ENCODE peak calls at places on chromosomes 4 and X, in ten cellular contexts. One of them, this sample, is unnamed.

GRCh38 chrX:2447484-2447883 is 53.3 kb downstream of the DHRSX start:
- DNase-seq in MM.1S: no peak
- DNase-seq in kidney: no peak
- DNase-seq in lower lobe of right lung: peak
- DNase-seq in testis: no peak
- DNase-seq in WERI-Rb-1: no peak
- DNase-seq in fibroblast of lung: no peak
- DNase-seq in mammary epithelial cell: no peak
- DNase-seq in esophagus muscularis mucosa: no peak
- DNase-seq in AG04450: no peak
- DNase-seq in this sample: no peak

GRCh38 chrX:14758029-14758491 is 114.8 kb downstream of the FANCB start:
- DNase-seq in MM.1S: no peak
- DNase-seq in kidney: no peak
- DNase-seq in lower lobe of right lung: no peak
- DNase-seq in testis: no peak
- DNase-seq in WERI-Rb-1: no peak
- DNase-seq in fibroblast of lung: no peak
- DNase-seq in mammary epithelial cell: no peak
- DNase-seq in esophagus muscularis mucosa: no peak
- DNase-seq in AG04450: no peak
- DNase-seq in this sample: no peak

GRCh38 chrX:48695524-48695875 is 1.0 kb upstream of the SUV39H1 start:
- DNase-seq in MM.1S: peak
- DNase-seq in kidney: no peak
- DNase-seq in lower lobe of right lung: no peak
- DNase-seq in testis: no peak
- DNase-seq in WERI-Rb-1: peak
- DNase-seq in fibroblast of lung: no peak
- DNase-seq in mammary epithelial cell: peak
- DNase-seq in esophagus muscularis mucosa: no peak
- DNase-seq in AG04450: no peak
- DNase-seq in this sample: no peak

GRCh38 chr4:16027626-16028025 is 56.2 kb downstream of the PROM1 start:
- DNase-seq in MM.1S: no peak
- DNase-seq in kidney: no peak
- DNase-seq in lower lobe of right lung: no peak
- DNase-seq in testis: no peak
- DNase-seq in WERI-Rb-1: no peak
- DNase-seq in fibroblast of lung: peak
- DNase-seq in mammary epithelial cell: no peak
- DNase-seq in esophagus muscularis mucosa: no peak
- DNase-seq in AG04450: no peak
- DNase-seq in this sample: no peak

GRCh38 chrX:136260801-136261200 is 9.6 kb upstream of the MAP7D3 start:
- DNase-seq in MM.1S: no peak
- DNase-seq in kidney: no peak
- DNase-seq in lower lobe of right lung: no peak
- DNase-seq in testis: no peak
- DNase-seq in WERI-Rb-1: no peak
- DNase-seq in fibroblast of lung: peak
- DNase-seq in mammary epithelial cell: no peak
- DNase-seq in esophagus muscularis mucosa: no peak
- DNase-seq in AG04450: peak
- DNase-seq in this sample: no peak

GRCh38 chrX:117998171-117998570 is 118.4 kb downstream of the KLHL13 start:
- DNase-seq in MM.1S: no peak
- DNase-seq in kidney: no peak
- DNase-seq in lower lobe of right lung: no peak
- DNase-seq in testis: no peak
- DNase-seq in WERI-Rb-1: no peak
- DNase-seq in fibroblast of lung: no peak
- DNase-seq in mammary epithelial cell: no peak
- DNase-seq in esophagus muscularis mucosa: no peak
- DNase-seq in AG04450: no peak
- DNase-seq in this sample: no peak

GRCh38 chr4:22483551-22483981 is 32.3 kb downstream of the ADGRA3 start:
- DNase-seq in MM.1S: no peak
- DNase-seq in kidney: no peak
- DNase-seq in lower lobe of right lung: no peak
- DNase-seq in testis: no peak
- DNase-seq in WERI-Rb-1: no peak
- DNase-seq in fibroblast of lung: peak
- DNase-seq in mammary epithelial cell: peak
- DNase-seq in esophagus muscularis mucosa: no peak
- DNase-seq in AG04450: peak
- DNase-seq in this sample: no peak

GRCh38 chr4:166538491-166539005 is 665.5 kb downstream of the TLL1 start:
- DNase-seq in MM.1S: no peak
- DNase-seq in kidney: no peak
- DNase-seq in lower lobe of right lung: no peak
- DNase-seq in testis: no peak
- DNase-seq in WERI-Rb-1: no peak
- DNase-seq in fibroblast of lung: no peak
- DNase-seq in mammary epithelial cell: peak
- DNase-seq in esophagus muscularis mucosa: no peak
- DNase-seq in AG04450: no peak
- DNase-seq in this sample: no peak

GRCh38 chr4:139300431-139301142 is 718 bp upstream of the NAA15 start:
- DNase-seq in MM.1S: no peak
- DNase-seq in kidney: no peak
- DNase-seq in lower lobe of right lung: no peak
- DNase-seq in testis: no peak
- DNase-seq in WERI-Rb-1: no peak
- DNase-seq in fibroblast of lung: peak
- DNase-seq in mammary epithelial cell: peak
- DNase-seq in esophagus muscularis mucosa: no peak
- DNase-seq in AG04450: no peak
- DNase-seq in this sample: no peak

GRCh38 chrX:21757960-21758359 is at the start of gene SMPX:
- DNase-seq in MM.1S: no peak
- DNase-seq in kidney: no peak
- DNase-seq in lower lobe of right lung: no peak
- DNase-seq in testis: no peak
- DNase-seq in WERI-Rb-1: no peak
- DNase-seq in fibroblast of lung: no peak
- DNase-seq in mammary epithelial cell: no peak
- DNase-seq in esophagus muscularis mucosa: no peak
- DNase-seq in AG04450: no peak
- DNase-seq in this sample: no peak

GRCh38 chr4:39568805-39569204 is 41.6 kb upstream of the UGDH start:
- DNase-seq in MM.1S: peak
- DNase-seq in kidney: no peak
- DNase-seq in lower lobe of right lung: no peak
- DNase-seq in testis: no peak
- DNase-seq in WERI-Rb-1: no peak
- DNase-seq in fibroblast of lung: no peak
- DNase-seq in mammary epithelial cell: peak
- DNase-seq in esophagus muscularis mucosa: no peak
- DNase-seq in AG04450: no peak
- DNase-seq in this sample: peak

DNA sequence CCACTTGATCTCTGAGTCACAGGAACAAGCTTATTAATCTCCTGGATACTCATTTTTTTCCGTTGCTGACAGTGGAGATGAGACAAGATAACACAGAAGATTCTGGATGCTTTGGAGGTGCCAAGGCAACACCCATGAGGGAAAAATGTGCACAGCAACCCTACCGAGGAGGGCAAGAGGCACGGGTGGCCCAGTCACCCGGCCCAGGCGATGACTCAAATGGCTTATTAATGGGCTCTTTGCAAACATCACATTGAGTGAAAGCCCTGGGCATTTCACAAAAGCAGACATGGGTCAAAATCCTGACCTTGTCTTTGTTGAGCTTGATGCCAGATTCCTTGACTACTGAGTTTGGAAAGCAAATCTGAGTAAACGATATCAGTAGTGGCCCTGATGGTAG is 315.1 kb downstream of the STK32B start:
- DNase-seq in MM.1S: no peak
- DNase-seq in kidney: no peak
- DNase-seq in lower lobe of right lung: no peak
- DNase-seq in testis: no peak
- DNase-seq in WERI-Rb-1: no peak
- DNase-seq in fibroblast of lung: no peak
- DNase-seq in mammary epithelial cell: peak
- DNase-seq in esophagus muscularis mucosa: no peak
- DNase-seq in AG04450: no peak
- DNase-seq in this sample: peak
- H3K27ac ChIP-seq in MM.1S: no peak
- H3K27ac ChIP-seq in kidney: no peak
- H3K27ac ChIP-seq in lower lobe of right lung: no peak
- H3K27ac ChIP-seq in testis: no peak
- H3K27ac ChIP-seq in WERI-Rb-1: no peak
- H3K27ac ChIP-seq in fibroblast of lung: no peak
- H3K27ac ChIP-seq in mammary epithelial cell: peak
- H3K27ac ChIP-seq in esophagus muscularis mucosa: no peak
- H3K27ac ChIP-seq in AG04450: no peak
- H3K27ac ChIP-seq in this sample: peak

DNA sequence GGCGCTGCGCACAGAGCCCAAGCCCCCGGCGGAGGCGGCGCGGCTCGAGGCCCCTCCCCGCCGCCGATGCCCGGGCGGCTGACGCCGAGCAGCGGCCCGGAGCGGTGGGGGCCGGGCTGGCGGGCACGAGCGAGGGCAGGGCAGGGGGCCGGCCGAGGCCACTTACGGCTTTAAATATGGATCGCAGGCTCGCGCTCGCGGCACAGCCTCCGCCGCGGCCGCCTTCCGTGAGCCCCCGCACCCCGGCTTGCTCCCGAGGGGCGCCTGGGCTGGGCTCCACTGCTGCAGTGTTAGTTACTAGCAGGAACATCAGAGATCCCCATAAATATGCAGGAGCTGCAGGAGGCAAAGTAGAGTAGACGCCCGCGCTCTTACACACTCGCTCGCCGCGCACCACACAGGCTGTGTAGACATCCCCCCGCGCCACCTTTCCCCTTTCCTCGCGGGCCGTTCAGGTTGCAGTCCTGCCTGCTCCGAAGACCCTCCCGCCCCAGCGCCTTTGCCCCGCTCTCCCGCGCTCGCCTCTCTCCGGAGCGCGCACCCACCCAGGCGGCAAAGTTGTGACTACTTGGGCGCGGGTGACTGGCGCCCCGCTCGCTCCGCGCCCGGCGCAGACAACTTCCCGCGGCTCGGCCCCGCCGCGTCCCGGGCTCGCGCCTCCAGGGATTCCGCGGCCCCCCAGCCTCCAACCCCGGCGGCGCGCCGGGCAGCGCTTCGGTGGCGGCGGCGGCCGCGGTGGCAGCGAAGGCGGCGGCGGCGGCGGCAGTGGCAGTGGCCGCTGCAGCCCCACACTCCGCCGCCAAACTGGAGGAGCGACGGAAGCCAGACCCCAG is 152.0 kb upstream of the SLC4A4 start:
- DNase-seq in MM.1S: peak
- DNase-seq in kidney: peak
- DNase-seq in lower lobe of right lung: peak
- DNase-seq in testis: peak
- DNase-seq in WERI-Rb-1: peak
- DNase-seq in fibroblast of lung: peak
- DNase-seq in mammary epithelial cell: peak
- DNase-seq in esophagus muscularis mucosa: no peak
- DNase-seq in AG04450: no peak
- DNase-seq in this sample: no peak
- H3K27ac ChIP-seq in MM.1S: no peak
- H3K27ac ChIP-seq in kidney: no peak
- H3K27ac ChIP-seq in lower lobe of right lung: peak
- H3K27ac ChIP-seq in testis: peak
- H3K27ac ChIP-seq in WERI-Rb-1: no peak
- H3K27ac ChIP-seq in fibroblast of lung: peak
- H3K27ac ChIP-seq in mammary epithelial cell: no peak
- H3K27ac ChIP-seq in esophagus muscularis mucosa: peak
- H3K27ac ChIP-seq in AG04450: peak
- H3K27ac ChIP-seq in this sample: no peak

GRCh38 chr4:53098681-53099121 is 236.6 kb downstream of the RASL11B start:
- DNase-seq in MM.1S: no peak
- DNase-seq in kidney: no peak
- DNase-seq in lower lobe of right lung: no peak
- DNase-seq in testis: no peak
- DNase-seq in WERI-Rb-1: no peak
- DNase-seq in fibroblast of lung: peak
- DNase-seq in mammary epithelial cell: peak
- DNase-seq in esophagus muscularis mucosa: no peak
- DNase-seq in AG04450: peak
- DNase-seq in this sample: peak
- H3K27ac ChIP-seq in MM.1S: no peak
- H3K27ac ChIP-seq in kidney: no peak
- H3K27ac ChIP-seq in lower lobe of right lung: no peak
- H3K27ac ChIP-seq in testis: no peak
- H3K27ac ChIP-seq in WERI-Rb-1: no peak
- H3K27ac ChIP-seq in fibroblast of lung: no peak
- H3K27ac ChIP-seq in mammary epithelial cell: peak
- H3K27ac ChIP-seq in esophagus muscularis mucosa: no peak
- H3K27ac ChIP-seq in AG04450: no peak
- H3K27ac ChIP-seq in this sample: peak

GRCh38 chr4:184150102-184150839 is 67.4 kb downstream of the ENPP6 start:
- DNase-seq in MM.1S: no peak
- DNase-seq in kidney: no peak
- DNase-seq in lower lobe of right lung: no peak
- DNase-seq in testis: no peak
- DNase-seq in WERI-Rb-1: no peak
- DNase-seq in fibroblast of lung: no peak
- DNase-seq in mammary epithelial cell: no peak
- DNase-seq in esophagus muscularis mucosa: no peak
- DNase-seq in AG04450: no peak
- DNase-seq in this sample: no peak
- H3K27ac ChIP-seq in MM.1S: no peak
- H3K27ac ChIP-seq in kidney: no peak
- H3K27ac ChIP-seq in lower lobe of right lung: peak
- H3K27ac ChIP-seq in testis: no peak
- H3K27ac ChIP-seq in WERI-Rb-1: no peak
- H3K27ac ChIP-seq in fibroblast of lung: no peak
- H3K27ac ChIP-seq in mammary epithelial cell: no peak
- H3K27ac ChIP-seq in esophagus muscularis mucosa: no peak
- H3K27ac ChIP-seq in AG04450: no peak
- H3K27ac ChIP-seq in this sample: no peak

GRCh38 chrX:44698328-44698727 is 145.5 kb upstream of the DUSP21 start:
- DNase-seq in MM.1S: no peak
- DNase-seq in kidney: no peak
- DNase-seq in lower lobe of right lung: no peak
- DNase-seq in testis: no peak
- DNase-seq in WERI-Rb-1: no peak
- DNase-seq in fibroblast of lung: no peak
- DNase-seq in mammary epithelial cell: no peak
- DNase-seq in esophagus muscularis mucosa: no peak
- DNase-seq in AG04450: no peak
- DNase-seq in this sample: no peak

GRCh38 chrX:44693255-44693654 is 150.6 kb upstream of the DUSP21 start:
- DNase-seq in MM.1S: no peak
- DNase-seq in kidney: no peak
- DNase-seq in lower lobe of right lung: no peak
- DNase-seq in testis: no peak
- DNase-seq in WERI-Rb-1: no peak
- DNase-seq in fibroblast of lung: no peak
- DNase-seq in mammary epithelial cell: no peak
- DNase-seq in esophagus muscularis mucosa: no peak
- DNase-seq in AG04450: no peak
- DNase-seq in this sample: no peak
- H3K27ac ChIP-seq in MM.1S: no peak
- H3K27ac ChIP-seq in kidney: no peak
- H3K27ac ChIP-seq in lower lobe of right lung: no peak
- H3K27ac ChIP-seq in testis: no peak
- H3K27ac ChIP-seq in WERI-Rb-1: no peak
- H3K27ac ChIP-seq in fibroblast of lung: no peak
- H3K27ac ChIP-seq in mammary epithelial cell: no peak
- H3K27ac ChIP-seq in esophagus muscularis mucosa: no peak
- H3K27ac ChIP-seq in AG04450: no peak
- H3K27ac ChIP-seq in this sample: no peak

This sample was measured in epithelial cell of prostate.